ENCODE peak calls at places on chromosomes 6 and 20, in four cellular contexts. B, P, U and W are unnamed samples.

GRCh38 chr20:13788167-13788834 is 3.5 kb downstream of the NDUFAF5 start:
- DNase-seq in B (peak), P (peak), U (no peak), W (peak)

GRCh38 chr20:59752101-59752586 is 147.8 kb downstream of the PHACTR3 start:
- DNase-seq in B (no peak), P (no peak), U (no peak), W (no peak)

GRCh38 chr20:31711416-31712111 is 11.1 kb downstream of the BCL2L1 start:
- DNase-seq in B (no peak), P (no peak), U (no peak), W (no peak)

GRCh38 chr6:119360262-119360915 is 10.8 kb upstream of the MAN1A1 start:
- DNase-seq in B (no peak), P (no peak), U (no peak), W (no peak)

GRCh38 chr6:125020385-125020784 is 58.1 kb downstream of the RNF217 start:
- DNase-seq in B (no peak), P (no peak), U (no peak), W (no peak)

GRCh38 chr6:148313483-148313882 is 29.2 kb upstream of the SASH1 start:
- DNase-seq in B (no peak), P (no peak), U (no peak), W (peak)

GRCh38 chr20:47099749-47100515 is 205.3 kb downstream of the EYA2 start:
- DNase-seq in B (no peak), P (no peak), U (no peak), W (no peak)

GRCh38 chr6:169208011-169208410 is 45.6 kb downstream of the THBS2 start:
- DNase-seq in B (no peak), P (peak), U (no peak), W (no peak)

GRCh38 chr6:88895911-88896310 is 67.5 kb downstream of the RNGTT start:
- DNase-seq in B (no peak), P (no peak), U (no peak), W (no peak)

GRCh38 chr20:51631011-51631950 is 88.8 kb upstream of the NFATC2 start:
- DNase-seq in B (no peak), P (peak), U (peak), W (no peak)

GRCh38 chr6:149483302-149483701 is 1.5 kb downstream of the ZC3H12D start:
- DNase-seq in B (no peak), P (no peak), U (no peak), W (no peak)

GRCh38 chr20:1391640-1392442 is 1.0 kb downstream of the FKBP1A start:
- DNase-seq in B (peak), P (peak), U (no peak), W (peak)

GRCh38 chr20:43914697-43915208 is at the start of gene TOX2:
- DNase-seq in B (peak), P (no peak), U (no peak), W (peak)

GRCh38 chr6:1678201-1678600 is 68.5 kb downstream of the FOXC1 start:
- DNase-seq in B (no peak), P (no peak), U (no peak), W (peak)

GRCh38 chr6:80633412-80633811 is 526.9 kb downstream of the BCKDHB start:
- DNase-seq in B (no peak), P (no peak), U (no peak), W (no peak)

GRCh38 chr20:62409935-62410741 is 3.1 kb upstream of the CABLES2 start:
- DNase-seq in B (peak), P (no peak), U (peak), W (peak)

GRCh38 chr6:37650071-37650481 is 47.6 kb downstream of the MDGA1 start:
- DNase-seq in B (peak), P (no peak), U (no peak), W (peak)

GRCh38 chr20:32112862-32113261 is 3.3 kb downstream of the TM9SF4 start:
- DNase-seq in B (no peak), P (no peak), U (no peak), W (no peak)

GRCh38 chr6:31689249-31690110 is 8.6 kb upstream of the LY6G5C start:
- DNase-seq in B (peak), P (no peak), U (no peak), W (no peak)

GRCh38 chr6:74070091-74070490 is 374.1 kb downstream of the CD109 start:
- DNase-seq in B (no peak), P (no peak), U (no peak), W (no peak)

GRCh38 chr6:52984247-52984646 is 10.8 kb downstream of the GSTA4 start:
- DNase-seq in B (no peak), P (peak), U (no peak), W (no peak)

GRCh38 chr6:43393597-43393996 is 24.1 kb upstream of the ZNF318 start:
- DNase-seq in B (no peak), P (no peak), U (no peak), W (no peak)

GRCh38 chr6:157670466-157671186 is 152.4 kb upstream of the SNX9 start:
- DNase-seq in B (no peak), P (no peak), U (no peak), W (no peak)

GRCh38 chr20:917416-917815 is 1.3 kb upstream of the ANGPT4 start:
- DNase-seq in B (no peak), P (no peak), U (no peak), W (no peak)

GRCh38 chr6:138242987-138243592 is 24.8 kb upstream of the PBOV1 start:
- DNase-seq in B (no peak), P (no peak), U (no peak), W (no peak)

GRCh38 chr20:9617940-9618339 is 103.5 kb downstream of the LAMP5 start:
- DNase-seq in B (no peak), P (peak), U (no peak), W (peak)

GRCh38 chr6:51554029-51554428 is 533.4 kb downstream of the PKHD1 start:
- DNase-seq in B (no peak), P (no peak), U (no peak), W (no peak)

GRCh38 chr6:82298012-82298411 is 50.5 kb upstream of the IBTK start:
- DNase-seq in B (no peak), P (peak), U (no peak), W (no peak)

GRCh38 chr6:14074723-14075503 is 42.7 kb upstream of the CD83 start:
- DNase-seq in B (no peak), P (peak), U (peak), W (no peak)

GRCh38 chr6:99905209-99906106 is 88.6 kb downstream of the MCHR2 start:
- DNase-seq in B (no peak), P (peak), U (no peak), W (no peak)

GRCh38 chr20:35092524-35093244 is at the start of gene TRPC4AP:
- DNase-seq in B (peak), P (peak), U (peak), W (peak)

GRCh38 chr6:72245565-72245964 is 359.2 kb downstream of the RIMS1 start:
- DNase-seq in B (peak), P (peak), U (no peak), W (no peak)

GRCh38 chr20:20393207-20393606 is 25.3 kb downstream of the INSM1 start:
- DNase-seq in B (no peak), P (no peak), U (no peak), W (no peak)

GRCh38 chr20:10478205-10478604 is 43.1 kb downstream of the SLX4IP start:
- DNase-seq in B (no peak), P (no peak), U (no peak), W (no peak)

GRCh38 chr20:298755-299391 is 1.5 kb downstream of the ZCCHC3 start:
- DNase-seq in B (no peak), P (no peak), U (no peak), W (no peak)

GRCh38 chr20:49663112-49663511 is 50.6 kb downstream of the B4GALT5 start:
- DNase-seq in B (no peak), P (no peak), U (no peak), W (no peak)

GRCh38 chr20:31853481-31853880 is 8.1 kb upstream of the FOXS1 start:
- DNase-seq in B (no peak), P (no peak), U (no peak), W (peak)

GRCh38 chr6:56335733-56336132 is 88.4 kb upstream of the COL21A1 start:
- DNase-seq in B (no peak), P (peak), U (no peak), W (no peak)

GRCh38 chr6:129236110-129236509 is 353.2 kb downstream of the LAMA2 start:
- DNase-seq in B (no peak), P (no peak), U (no peak), W (no peak)

GRCh38 chr6:129238991-129239390 is 356.1 kb downstream of the LAMA2 start:
- DNase-seq in B (no peak), P (no peak), U (no peak), W (no peak)

GRCh38 chr6:129233458-129234134 is 350.7 kb downstream of the LAMA2 start:
- DNase-seq in B (no peak), P (no peak), U (no peak), W (no peak)

GRCh38 chr6:129239825-129240491 is 357.0 kb downstream of the LAMA2 start:
- DNase-seq in B (no peak), P (peak), U (no peak), W (no peak)

GRCh38 chr6:129235167-129236072 is 352.5 kb downstream of the LAMA2 start:
- DNase-seq in B (no peak), P (no peak), U (no peak), W (no peak)
- TF ChIP-seq CTCF in B (no peak), P (no peak), U (no peak), W (no peak)

DNA sequence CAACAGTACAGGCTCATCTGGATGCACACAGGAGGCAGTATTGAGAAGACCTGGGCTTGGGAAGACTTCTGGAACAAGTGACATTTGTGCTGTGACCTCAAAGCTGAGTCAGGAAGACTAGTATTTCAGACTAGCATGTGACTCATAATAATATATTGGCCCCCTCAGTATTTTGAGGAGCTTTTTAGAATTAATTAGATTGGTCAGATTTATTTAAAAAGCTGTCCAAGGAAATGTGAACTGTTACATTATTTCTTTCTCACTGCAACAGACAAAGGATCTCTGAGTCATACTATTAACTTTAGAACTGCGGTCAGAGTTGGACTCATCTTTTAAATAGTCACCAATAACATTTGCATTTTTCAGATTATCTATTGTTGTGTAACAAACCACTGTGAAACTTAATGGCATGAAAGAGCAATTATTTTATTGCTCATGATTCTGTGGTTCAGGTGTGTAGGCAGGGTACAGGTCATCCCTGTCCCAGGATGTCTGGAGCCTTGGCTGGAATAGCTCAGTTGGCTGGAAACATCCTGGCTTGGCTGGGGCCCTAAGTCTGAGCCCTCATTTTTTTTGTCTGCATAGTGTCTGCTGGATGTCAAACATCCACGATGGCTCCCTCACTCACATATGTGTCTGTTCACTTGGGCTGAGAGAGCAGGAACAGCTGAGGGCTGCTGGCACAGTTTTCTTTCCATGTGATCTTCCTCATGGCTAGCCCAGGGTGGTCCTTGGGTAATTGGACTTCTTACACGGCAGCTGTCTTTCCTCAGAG is 46.8 kb downstream of the MAP3K4 start:
- DNase-seq in B (no peak), P (peak), U (peak), W (no peak)
- TF ChIP-seq CTCF in B (no peak), P (peak), U (no peak), W (no peak)

GRCh38 chr20:2663887-2664719 is at the start of gene IDH3B:
- DNase-seq in B (peak), P (peak), U (peak), W (peak)
- TF ChIP-seq CTCF in B (no peak), P (no peak), U (no peak), W (no peak)

DNA sequence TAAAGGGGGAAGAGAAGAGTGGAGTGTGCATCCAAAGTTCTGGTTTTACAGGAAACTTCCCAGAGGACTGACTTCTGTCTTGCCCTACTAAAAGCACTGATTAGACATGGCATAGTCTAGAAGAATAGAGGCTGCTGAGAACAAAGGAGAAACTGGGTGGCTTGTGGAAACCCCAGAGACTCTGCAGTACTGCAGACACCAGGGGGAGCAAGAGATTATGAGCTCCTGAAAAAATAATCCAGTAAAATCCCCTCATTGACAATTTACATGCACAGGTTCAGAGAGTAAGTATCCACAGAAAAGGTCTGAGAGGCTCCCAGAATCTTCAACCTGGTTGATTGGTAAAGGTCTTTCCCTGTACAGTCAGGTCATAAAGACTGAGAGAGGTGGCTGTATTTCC is 48.7 kb upstream of the CLVS2 start:
- DNase-seq in B (peak), P (peak), U (no peak), W (no peak)
- TF ChIP-seq CTCF in B (peak), P (peak), U (no peak), W (peak)

GRCh38 chr20:16666272-16666671 is 63.6 kb upstream of the SNRPB2 start:
- DNase-seq in B (no peak), P (no peak), U (no peak), W (no peak)
- TF ChIP-seq CTCF in B (peak), P (no peak), U (no peak), W (peak)

DNA sequence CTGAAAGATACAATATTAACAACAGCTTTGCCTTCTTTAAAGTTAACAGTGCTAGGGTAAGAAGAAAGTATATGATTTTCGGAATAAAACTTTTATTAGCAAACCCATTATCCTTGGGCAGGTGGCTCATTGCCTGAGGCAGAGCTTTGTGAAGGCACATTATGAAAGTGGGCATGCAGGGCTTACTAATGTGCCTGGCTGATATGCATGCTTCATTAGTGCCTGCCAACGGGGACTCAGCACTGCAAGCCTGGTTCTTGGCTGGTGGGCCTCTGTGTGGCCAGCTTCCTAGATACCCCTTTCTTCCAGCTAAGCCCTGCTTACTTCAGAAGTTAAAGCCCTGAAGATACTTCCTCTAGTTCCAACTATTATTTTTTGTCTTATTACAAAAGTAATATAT is 481.6 kb downstream of the ADGRB3 start:
- DNase-seq in B (no peak), P (no peak), U (no peak), W (no peak)
- TF ChIP-seq CTCF in B (no peak), P (no peak), U (no peak), W (no peak)

GRCh38 chr20:17648782-17649730 is 33.0 kb downstream of the RRBP1 start:
- DNase-seq in B (no peak), P (no peak), U (no peak), W (no peak)
- TF ChIP-seq CTCF in B (peak), P (peak), U (no peak), W (no peak)